ENCODE peak calls at places on chromosomes 13 and 19, in six cellular contexts. H, O, P, V, Z and F are unnamed samples.

GRCh38 chr13:75518439-75519088 is 19.1 kb downstream of the COMMD6 start:
- DNase-seq in P (no peak), Z (no peak), V (no peak), O (no peak), H (no peak), F (no peak)

GRCh38 chr13:46052314-46053161 is at the start of gene ZC3H13:
- DNase-seq in H (peak; percentile 79), V (peak; percentile 88), P (peak; percentile 90), Z (peak; percentile 76), O (peak; percentile 85), F (peak; percentile 97)

GRCh38 chr13:46389985-46390384 is 2.9 kb upstream of the RUBCNL start:
- DNase-seq in Z (peak; percentile 42), P (no peak), O (no peak), H (no peak), V (no peak), F (peak; percentile 98)

GRCh38 chr13:21319869-21320641 is 139.0 kb downstream of the ZDHHC20 start:
- DNase-seq in H (no peak), Z (no peak), V (no peak), O (no peak), P (no peak), F (no peak)

GRCh38 chr19:36215276-36216171 is 618 bp downstream of the ZNF146 start:
- DNase-seq in H (no peak), O (no peak), V (no peak), Z (no peak), P (no peak), F (no peak)

GRCh38 chr13:92221916-92222315 is 823.5 kb downstream of the GPC5 start:
- DNase-seq in O (no peak), H (no peak), Z (no peak), V (no peak), P (no peak), F (no peak)

GRCh38 chr13:41313659-41314197 is 2.7 kb downstream of the NAA16 start:
- DNase-seq in V (no peak), H (no peak), P (no peak), O (no peak), Z (no peak), F (no peak)

GRCh38 chr19:1907563-1908363 is 2.6 kb downstream of the ADAT3 start:
- DNase-seq in V (no peak), O (no peak), Z (no peak), H (no peak), P (no peak), F (peak; percentile 68)

GRCh38 chr19:43519436-43520088 is 7.4 kb downstream of the ETHE1 start:
- DNase-seq in O (peak; percentile 69), P (peak; percentile 82), V (peak; percentile 36), H (peak; percentile 58), Z (peak; percentile 4), F (peak; percentile 76)

GRCh38 chr13:48653074-48654054 is at the start of gene CYSLTR2:
- DNase-seq in H (no peak), P (peak; percentile 13), V (no peak), O (no peak), Z (no peak), F (peak; percentile 18)

GRCh38 chr19:31334849-31335624 is 14.2 kb downstream of the TSHZ3 start:
- DNase-seq in O (no peak), V (no peak), H (no peak), Z (no peak), P (no peak), F (no peak)

GRCh38 chr19:38039966-38040365 is 133.0 kb downstream of the SIPA1L3 start:
- DNase-seq in Z (no peak), V (no peak), O (no peak), H (peak; percentile 86), P (no peak), F (no peak)

GRCh38 chr13:111115051-111115840 is at the start of gene ARHGEF7:
- DNase-seq in H (no peak), P (no peak), Z (peak; percentile 5), O (peak; percentile 46), V (no peak), F (no peak)

GRCh38 chr13:52784591-52785340 is 45.1 kb upstream of the CNMD start:
- DNase-seq in Z (no peak), V (no peak), P (no peak), H (no peak), O (no peak), F (no peak)

GRCh38 chr13:109281823-109282239 is 504.6 kb downstream of the IRS2 start:
- DNase-seq in V (peak; percentile 63), O (no peak), Z (no peak), H (no peak), P (no peak), F (no peak)

GRCh38 chr13:36862722-36863121 is 43.7 kb downstream of the RFXAP start:
- DNase-seq in O (no peak), Z (no peak), H (no peak), P (no peak), V (no peak), F (no peak)

GRCh38 chr19:55702131-55702627 is 27.2 kb downstream of the EPN1 start:
- DNase-seq in H (no peak), O (no peak), P (no peak), Z (no peak), V (no peak), F (no peak)

GRCh38 chr13:33262554-33262953 is 23.0 kb downstream of the STARD13 start:
- DNase-seq in H (no peak), P (no peak), O (no peak), V (no peak), Z (no peak), F (no peak)

GRCh38 chr19:47539747-47540311 is 25.0 kb upstream of the NAPA start:
- DNase-seq in V (no peak), P (no peak), Z (no peak), H (no peak), O (no peak), F (no peak)

GRCh38 chr13:38429916-38430315 is 80.3 kb downstream of the UFM1 start:
- DNase-seq in O (no peak), H (no peak), Z (no peak), V (no peak), P (no peak), F (no peak)

GRCh38 chr19:13892885-13893284 is 13.0 kb downstream of the BRME1 start:
- DNase-seq in O (no peak), V (no peak), P (no peak), Z (no peak), H (no peak), F (no peak)

GRCh38 chr13:100751826-100752225 is 77.2 kb upstream of the TMTC4 start:
- DNase-seq in H (no peak), V (no peak), Z (no peak), O (no peak), P (no peak), F (peak; percentile 55)

GRCh38 chr19:3116621-3117020 is 19.2 kb upstream of the GNA15 start:
- DNase-seq in P (no peak), Z (no peak), V (no peak), O (no peak), H (no peak), F (no peak)

GRCh38 chr19:43763473-43763939 is 8.7 kb upstream of the SMG9 start:
- DNase-seq in H (no peak), O (no peak), Z (no peak), P (no peak), V (no peak), F (no peak)

GRCh38 chr19:718251-719024 is 9.7 kb downstream of the PALM start:
- DNase-seq in P (no peak), H (no peak), V (no peak), Z (peak; percentile 42), O (no peak), F (peak; percentile 38)

GRCh38 chr13:59531571-59532091 is 632.1 kb downstream of the DIAPH3 start:
- DNase-seq in V (peak; percentile 27), P (no peak), O (peak; percentile 81), H (peak; percentile 40), Z (peak; percentile 48), F (peak; percentile 55)